ENCODE peak calls at places on chromosome 17, in five cellular contexts. J, H, V, Y and W are unnamed samples.

GRCh38 chr17:15944720-15945492 is at the start of gene ADORA2B:
- DNase-seq in Y (peak), H (peak), V (peak), J (peak), W (peak)

GRCh38 chr17:61833536-61834203 is 29.7 kb downstream of the BRIP1 start:
- DNase-seq in J (no peak), H (no peak), V (peak), Y (peak), W (no peak)

GRCh38 chr17:6137716-6138502 is 67.7 kb downstream of the WSCD1 start:
- DNase-seq in V (no peak), H (no peak), J (no peak), Y (no peak), W (no peak)

GRCh38 chr17:75959839-75960511 is 19.0 kb downstream of the ACOX1 start:
- DNase-seq in J (no peak), Y (no peak), V (no peak), H (no peak), W (no peak)

GRCh38 chr17:34628883-34629282 is 49.5 kb downstream of the TMEM132E start:
- DNase-seq in V (no peak), Y (no peak), J (no peak), H (no peak), W (no peak)

GRCh38 chr17:73096201-73096600 is 3.7 kb upstream of the SLC39A11 start:
- DNase-seq in Y (no peak), J (no peak), H (no peak), V (no peak), W (no peak)

GRCh38 chr17:339193-340061 is 13.2 kb downstream of the RPH3AL start:
- DNase-seq in V (no peak), H (no peak), Y (no peak), J (no peak), W (no peak)

GRCh38 chr17:76709077-76709950 is 1.5 kb downstream of the MXRA7 start:
- DNase-seq in J (peak), H (peak), V (peak), Y (peak), W (peak)

GRCh38 chr17:64009571-64010402 is 10.6 kb downstream of the ICAM2 start:
- DNase-seq in J (no peak), H (no peak), Y (peak), V (peak), W (no peak)

GRCh38 chr17:948284-948852 is 31.2 kb downstream of the NXN start:
- DNase-seq in J (no peak), V (no peak), Y (peak), H (no peak), W (peak)

GRCh38 chr17:38970804-38971203 is 3.6 kb upstream of the FBXO47 start:
- DNase-seq in Y (no peak), J (no peak), V (no peak), H (no peak), W (no peak)

GRCh38 chr17:58136669-58137279 is 11.4 kb upstream of the OR4D1 start:
- DNase-seq in V (peak), J (no peak), H (no peak), Y (no peak), W (no peak)

GRCh38 chr17:3870871-3871306 is 22.0 kb downstream of the CAMKK1 start:
- DNase-seq in Y (peak), J (no peak), V (no peak), H (no peak), W (no peak)

GRCh38 chr17:32780721-32781120 is 96.2 kb downstream of the MYO1D start:
- DNase-seq in V (no peak), Y (no peak), J (no peak), H (no peak), W (no peak)

GRCh38 chr17:30211371-30211770 is 24.1 kb downstream of the SLC6A4 start:
- DNase-seq in V (no peak), H (no peak), J (no peak), Y (no peak), W (no peak)

GRCh38 chr17:27577884-27578717 is 52.9 kb upstream of the LGALS9 start:
- DNase-seq in H (no peak), J (no peak), Y (peak), V (no peak), W (no peak)

GRCh38 chr17:44776628-44777393 is 18.0 kb downstream of the ADAM11 start:
- DNase-seq in J (no peak), Y (no peak), V (no peak), H (no peak), W (no peak)

GRCh38 chr17:41678907-41679739 is 9.6 kb upstream of the EIF1 start:
- DNase-seq in J (no peak), V (peak), Y (peak), H (no peak), W (no peak)

GRCh38 chr17:64378890-64379354 is 11.7 kb downstream of the PECAM1 start:
- DNase-seq in H (no peak), J (no peak), Y (no peak), V (peak), W (no peak)